ENCODE peak calls at places on chromosomes 3 and 15, in four cellular contexts. M, Q, X and W are unnamed samples.

GRCh38 chr3:45841701-45842491 is at the start of gene LZTFL1:
- DNase-seq in Q (peak), M (peak), X (peak), W (peak)

GRCh38 chr3:72791132-72791531 is 57.1 kb downstream of the SHQ1 start:
- DNase-seq in M (no peak), X (no peak), Q (no peak), W (peak)

GRCh38 chr3:10419637-10420232 is 85.7 kb downstream of the ATP2B2 start:
- DNase-seq in M (no peak), Q (no peak), X (no peak), W (peak)

GRCh38 chr3:185519021-185519420 is 20.2 kb upstream of the TMEM41A start:
- DNase-seq in X (no peak), M (no peak), Q (no peak), W (no peak)

GRCh38 chr15:43514241-43515057 is 3.0 kb upstream of the MAP1A start:
- DNase-seq in M (peak), Q (no peak), X (peak), W (peak)

GRCh38 chr3:52447512-52448355 is 2.8 kb upstream of the SEMA3G start:
- DNase-seq in Q (no peak), X (peak), M (no peak), W (no peak)

GRCh38 chr3:99921986-99922385 is 104.3 kb downstream of the CMSS1 start:
- DNase-seq in M (no peak), X (no peak), Q (no peak), W (no peak)

GRCh38 chr3:86985427-86985826 is 5.5 kb downstream of the VGLL3 start:
- DNase-seq in Q (no peak), M (no peak), X (no peak), W (no peak)

GRCh38 chr3:27133062-27133461 is 236.1 kb downstream of the NEK10 start:
- DNase-seq in M (no peak), Q (no peak), X (no peak), W (no peak)

GRCh38 chr3:9183011-9183410 is 66.4 kb downstream of the SRGAP3 start:
- DNase-seq in Q (no peak), X (peak), M (no peak), W (no peak)

GRCh38 chr3:193938613-193939012 is 197.3 kb upstream of the HES1 start:
- DNase-seq in M (no peak), Q (no peak), X (no peak), W (no peak)

GRCh38 chr3:90080988-90081387 is 973.6 kb downstream of the EPHA3 start:
- DNase-seq in X (no peak), M (no peak), Q (no peak), W (no peak)

GRCh38 chr15:65326109-65326508 is 21.6 kb downstream of the RNU5B-1 start:
- DNase-seq in X (peak), Q (peak), M (no peak), W (peak)

GRCh38 chr15:61086756-61087155 is 142.3 kb downstream of the RORA start:
- DNase-seq in Q (no peak), X (no peak), M (no peak), W (no peak)

GRCh38 chr3:12024959-12025570 is 20.9 kb downstream of the SYN2 start:
- DNase-seq in X (no peak), M (no peak), Q (no peak), W (no peak)

GRCh38 chr3:123663977-123664376 is 79.1 kb upstream of the HACD2 start:
- DNase-seq in Q (no peak), X (no peak), M (no peak), W (no peak)

GRCh38 chr15:48858401-48858800 is 19.5 kb upstream of the EID1 start:
- DNase-seq in Q (no peak), X (no peak), M (no peak), W (peak)

GRCh38 chr15:23548071-23548470 is 17.4 kb upstream of the MKRN3 start:
- DNase-seq in M (no peak), X (no peak), Q (no peak), W (no peak)

GRCh38 chr3:106392905-106393304 is 524.1 kb upstream of the CBLB start:
- DNase-seq in X (no peak), Q (no peak), M (peak), W (no peak)

GRCh38 chr3:197890693-197891092 is 59.3 kb upstream of the RPL35A start:
- DNase-seq in X (no peak), Q (no peak), M (no peak), W (no peak)

GRCh38 chr15:79307251-79307650 is 3.7 kb upstream of the TMED3 start:
- DNase-seq in X (no peak), Q (no peak), M (no peak), W (no peak)

GRCh38 chr3:127685708-127686511 is 13.2 kb downstream of the ABTB1 start:
- DNase-seq in Q (no peak), X (no peak), M (no peak), W (no peak)